ENCODE peak calls at places on chromosomes 5 and 9, in eight cellular contexts. X, D, K, N, V, W, E and R are unnamed samples.

GRCh38 chr5:91291628-91292569 is 91.2 kb downstream of the ARRDC3 start:
- DNase-seq in X (no peak), D (no peak), K (no peak), N (no peak), V (no peak), W (no peak), E (no peak), R (no peak)

GRCh38 chr5:13648822-13649221 is 295.7 kb downstream of the DNAH5 start:
- DNase-seq in X (no peak), D (no peak), K (no peak), N (no peak), V (no peak), W (peak), E (peak), R (no peak)

GRCh38 chr5:39169081-39169480 is 50.3 kb downstream of the FYB1 start:
- DNase-seq in X (no peak), D (no peak), K (no peak), N (peak), V (no peak), W (peak), E (no peak), R (no peak)

GRCh38 chr5:148156609-148157008 is 11.7 kb upstream of the SPINK14 start:
- DNase-seq in X (no peak), D (no peak), K (no peak), N (no peak), V (no peak), W (no peak), E (no peak), R (no peak)

GRCh38 chr5:11692636-11693035 is 211.6 kb downstream of the CTNND2 start:
- DNase-seq in X (no peak), D (no peak), K (no peak), N (no peak), V (no peak), W (no peak), E (no peak), R (no peak)

GRCh38 chr5:72394688-72395087 is 74.5 kb downstream of the PTCD2 start:
- DNase-seq in X (no peak), D (no peak), K (no peak), N (no peak), V (no peak), W (peak), E (peak), R (no peak)

GRCh38 chr9:24071736-24072135 is 245.7 kb upstream of the ELAVL2 start:
- DNase-seq in X (no peak), D (no peak), K (no peak), N (no peak), V (no peak), W (peak), E (no peak), R (no peak)

GRCh38 chr5:67287795-67288194 is 91.2 kb upstream of the CD180 start:
- DNase-seq in X (no peak), D (no peak), K (no peak), N (peak), V (no peak), W (peak), E (no peak), R (no peak)

GRCh38 chr5:111028865-111029264 is 42.6 kb upstream of the TSLP start:
- DNase-seq in X (no peak), D (no peak), K (no peak), N (no peak), V (no peak), W (no peak), E (no peak), R (no peak)

GRCh38 chr5:53069626-53070025 is 39.9 kb downstream of the MOCS2 start:
- DNase-seq in X (peak), D (no peak), K (no peak), N (peak), V (no peak), W (peak), E (no peak), R (no peak)

GRCh38 chr9:18114559-18114958 is 359.4 kb upstream of the ADAMTSL1 start:
- DNase-seq in X (no peak), D (no peak), K (no peak), N (no peak), V (no peak), W (no peak), E (no peak), R (no peak)

GRCh38 chr5:1420211-1421195 is 24.7 kb downstream of the SLC6A3 start:
- DNase-seq in X (no peak), D (no peak), K (peak), N (no peak), V (no peak), W (peak), E (no peak), R (no peak)

GRCh38 chr5:73088026-73088425 is 32.3 kb upstream of the TMEM171 start:
- DNase-seq in X (no peak), D (no peak), K (no peak), N (no peak), V (no peak), W (peak), E (no peak), R (no peak)

GRCh38 chr5:149002761-149003689 is 59.8 kb downstream of the SH3TC2 start:
- DNase-seq in X (no peak), D (no peak), K (no peak), N (no peak), V (no peak), W (peak), E (no peak), R (no peak)

GRCh38 chr5:9104576-9105339 is 441.1 kb downstream of the SEMA5A start:
- DNase-seq in X (no peak), D (no peak), K (no peak), N (no peak), V (no peak), W (no peak), E (no peak), R (no peak)

GRCh38 chr5:147382776-147383175 is 127.1 kb downstream of the DPYSL3 start:
- DNase-seq in X (no peak), D (no peak), K (no peak), N (no peak), V (no peak), W (peak), E (peak), R (no peak)

GRCh38 chr9:23663125-23663524 is 162.9 kb downstream of the ELAVL2 start:
- DNase-seq in X (no peak), D (no peak), K (no peak), N (no peak), V (no peak), W (no peak), E (no peak), R (no peak)